ENCODE peak calls at places on chromosomes 12 and 14, in five cellular contexts. K, E, B, X and Y are unnamed samples.
A peak's percentile ranks its signal among the peaks of the same experiment; 100 is the strongest.

GRCh38 chr12:105729931-105730330 is 399.4 kb downstream of the C12orf75 start:
- DNase-seq in E (no peak), B (no peak), X (no peak), K (no peak), Y (no peak)

GRCh38 chr14:30252800-30253425 is 306.0 kb upstream of the G2E3 start:
- DNase-seq in E (no peak), K (no peak), X (no peak), B (no peak), Y (no peak)

GRCh38 chr14:56953884-56954283 is 143.6 kb upstream of the OTX2 start:
- DNase-seq in X (no peak), K (no peak), E (no peak), B (no peak), Y (no peak)

GRCh38 chr14:76687611-76688372 is 73.5 kb upstream of the VASH1 start:
- DNase-seq in B (no peak), X (no peak), K (peak; percentile 3), E (no peak), Y (no peak)

GRCh38 chr14:106422066-106422465 is 895.7 kb downstream of the TMEM121 start:
- DNase-seq in K (no peak), B (no peak), X (no peak), E (no peak), Y (no peak)

GRCh38 chr12:113049976-113050742 is 6.4 kb upstream of the DTX1 start:
- DNase-seq in B (peak; percentile 58), K (no peak), X (no peak), E (no peak), Y (no peak)

GRCh38 chr14:100737526-100737925 is 10.8 kb downstream of the DLK1 start:
- DNase-seq in B (no peak), E (no peak), X (no peak), K (no peak), Y (no peak)

GRCh38 chr12:89370411-89370810 is 18.1 kb upstream of the DUSP6 start:
- DNase-seq in B (no peak), E (no peak), X (no peak), K (no peak), Y (no peak)

GRCh38 chr12:3455312-3455711 is 35.7 kb upstream of the PRMT8 start:
- DNase-seq in K (no peak), X (no peak), B (no peak), E (no peak), Y (no peak)